ENCODE peak calls at places on chromosome 2, in six cellular contexts. Q, I, A, T, B and C are unnamed samples.

GRCh38 chr2:241739651-241740050 is 5.2 kb downstream of the D2HGDH start:
- DNase-seq in I (peak), A (peak), T (no peak), Q (no peak), B (no peak), C (no peak)

GRCh38 chr2:43676322-43677050 is at the start of gene C1GALT1C1L:
- DNase-seq in T (no peak), B (peak), Q (no peak), I (peak), A (peak), C (no peak)

GRCh38 chr2:193240752-193241151 is 1046.0 kb upstream of the TMEFF2 start:
- DNase-seq in I (no peak), T (no peak), Q (peak), B (no peak), A (peak), C (no peak)

GRCh38 chr2:13046557-13047165 is 329.9 kb downstream of the TRIB2 start:
- DNase-seq in Q (no peak), B (no peak), A (peak), I (peak), T (no peak), C (no peak)

GRCh38 chr2:236001854-236002253 is 166.3 kb downstream of the GBX2 start:
- DNase-seq in Q (no peak), T (no peak), A (no peak), I (no peak), B (no peak), C (no peak)

GRCh38 chr2:113979172-113980128 is 89.6 kb downstream of the ACTR3 start:
- DNase-seq in A (no peak), I (no peak), B (no peak), T (peak), Q (no peak), C (peak)

GRCh38 chr2:69163109-69163508 is 150.1 kb downstream of the ANTXR1 start:
- DNase-seq in Q (no peak), I (peak), T (no peak), A (peak), B (peak), C (no peak)

GRCh38 chr2:219002395-219003266 is 9.4 kb upstream of the CRYBA2 start:
- DNase-seq in Q (peak), T (peak), B (peak), A (no peak), I (no peak), C (peak)

GRCh38 chr2:168998609-168999211 is 32.4 kb downstream of the ABCB11 start:
- DNase-seq in Q (no peak), T (no peak), I (no peak), A (no peak), B (no peak), C (no peak)

DNA sequence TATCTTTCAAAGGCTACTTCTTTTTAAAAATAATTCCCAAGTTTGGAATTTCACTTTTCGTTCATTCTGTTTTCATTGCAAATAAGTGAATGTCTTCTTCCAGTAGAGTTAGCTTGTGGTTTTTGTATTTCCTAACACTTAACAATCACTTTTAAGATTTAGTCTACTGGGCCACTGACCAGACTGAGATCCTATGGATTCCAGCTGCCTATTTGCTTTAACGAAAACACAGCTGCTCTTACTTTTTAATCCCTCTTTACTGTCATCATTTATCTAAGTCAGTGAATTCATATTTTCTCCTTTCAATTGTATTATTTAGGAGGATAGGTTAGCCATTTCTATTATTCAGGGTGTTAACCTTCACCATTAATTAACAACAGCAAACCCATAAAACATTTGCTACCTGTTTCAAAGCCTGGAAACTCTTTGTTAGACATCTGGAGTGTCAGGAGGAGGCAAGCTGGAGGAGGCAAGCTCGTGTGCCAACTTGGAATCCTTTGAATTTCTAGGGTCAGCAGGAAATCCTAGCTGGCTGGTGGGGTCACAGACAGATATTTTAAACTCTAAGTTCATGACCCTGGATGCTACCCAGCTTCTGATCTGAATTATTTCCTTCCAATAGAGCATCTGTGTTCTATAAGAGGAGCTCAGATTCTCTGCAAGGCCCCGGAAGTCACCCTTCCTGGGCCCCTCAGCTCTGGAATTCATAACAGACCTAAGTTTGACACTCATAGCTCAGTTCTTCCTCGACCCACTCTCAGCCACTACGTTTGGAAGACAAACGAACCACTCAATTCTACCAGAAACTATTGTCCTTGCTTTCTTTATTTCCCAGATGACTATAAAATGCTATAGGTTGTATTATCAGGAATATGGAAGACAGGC is 385.2 kb downstream of the RBM43 start:
- DNase-seq in T (no peak), Q (no peak), I (peak), B (no peak), A (peak), C (no peak)
- H4K91ac ChIP-seq in T (no peak), Q (no peak), I (peak), B (no peak), A (no peak), C (no peak)

GRCh38 chr2:42314892-42315468 is 46.0 kb downstream of the COX7A2L start:
- DNase-seq in B (peak), Q (no peak), A (peak), T (no peak), I (peak), C (no peak)
- H4K91ac ChIP-seq in B (no peak), Q (no peak), A (no peak), T (no peak), I (peak), C (no peak)

DNA sequence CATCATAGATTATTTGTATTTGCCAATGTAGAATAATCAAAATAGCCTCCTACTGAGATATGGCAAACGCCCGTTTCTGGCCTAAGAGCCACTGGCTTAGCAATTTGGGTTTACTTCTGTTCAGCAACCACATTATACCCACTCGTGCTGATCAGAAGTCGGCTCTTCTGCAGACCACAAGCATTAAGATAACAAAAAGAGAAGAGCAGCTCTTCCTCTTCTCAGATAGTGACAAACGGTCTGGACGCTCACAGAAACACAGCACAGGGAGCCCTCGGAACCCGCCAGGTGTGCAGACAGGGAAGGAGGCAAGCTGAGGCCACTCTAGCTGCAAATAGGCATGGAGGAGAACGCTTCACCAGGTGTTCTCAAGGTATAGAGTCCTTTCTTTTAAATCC is 164.0 kb downstream of the HDAC4 start:
- DNase-seq in T (no peak), A (no peak), I (no peak), Q (no peak), B (no peak), C (no peak)
- H4K91ac ChIP-seq in T (no peak), A (no peak), I (no peak), Q (no peak), B (no peak), C (no peak)

GRCh38 chr2:65456886-65457285 is 24.5 kb upstream of the SPRED2 start:
- DNase-seq in Q (no peak), I (no peak), B (no peak), A (no peak), T (no peak), C (no peak)

GRCh38 chr2:65450810-65451209 is 18.4 kb upstream of the SPRED2 start:
- DNase-seq in T (no peak), B (no peak), I (no peak), Q (no peak), A (no peak), C (no peak)

GRCh38 chr2:65456074-65456473 is 23.7 kb upstream of the SPRED2 start:
- DNase-seq in I (peak), A (peak), T (no peak), B (no peak), Q (no peak), C (no peak)

GRCh38 chr2:65452150-65452895 is 19.9 kb upstream of the SPRED2 start:
- DNase-seq in T (no peak), I (no peak), A (no peak), Q (no peak), B (peak), C (no peak)

GRCh38 chr2:65453916-65454315 is 21.5 kb upstream of the SPRED2 start:
- DNase-seq in B (peak), T (no peak), Q (no peak), I (peak), A (no peak), C (no peak)
- H4K91ac ChIP-seq in B (no peak), T (no peak), Q (no peak), I (no peak), A (no peak), C (no peak)